ENCODE peak calls at places on chromosomes 16 and 17, in five cellular contexts. R, M, S, D and K are unnamed samples.

GRCh38 chr16:4016648-4017047 is 99.6 kb downstream of the ADCY9 start:
- DNase-seq in R (no peak), S (no peak), D (no peak), M (peak; percentile 30), K (no peak)

GRCh38 chr17:51731941-51732722 is 426.4 kb downstream of the CA10 start:
- DNase-seq in M (no peak), R (no peak), D (no peak), S (no peak), K (no peak)

GRCh38 chr17:17191961-17192381 is 14.2 kb downstream of the PLD6 start:
- DNase-seq in S (no peak), D (no peak), R (no peak), M (peak; percentile 18), K (no peak)

GRCh38 chr16:47204736-47205499 is 61.2 kb upstream of the NETO2 start:
- DNase-seq in S (no peak), M (no peak), R (no peak), D (no peak), K (no peak)

GRCh38 chr16:10314317-10314716 is 71.5 kb upstream of the ATF7IP2 start:
- DNase-seq in M (no peak), D (no peak), R (no peak), S (no peak), K (no peak)

GRCh38 chr16:80317132-80318098 is 223.4 kb upstream of the DYNLRB2 start:
- DNase-seq in D (no peak), M (peak; percentile 20), S (no peak), R (peak; percentile 10), K (no peak)

GRCh38 chr16:12907670-12908233 is 6.4 kb downstream of the SHISA9 start:
- DNase-seq in M (no peak), D (peak; percentile 2), S (no peak), R (no peak), K (no peak)

GRCh38 chr16:67703626-67704025 is 15.5 kb downstream of the GFOD2 start:
- DNase-seq in S (no peak), R (peak; percentile 46), M (no peak), D (no peak), K (no peak)

GRCh38 chr17:13563916-13564315 is 37.8 kb downstream of the HS3ST3A1 start:
- DNase-seq in S (no peak), D (no peak), R (no peak), M (no peak), K (no peak)